ENCODE peak calls at places on chromosomes 12 and 14, in ten cellular contexts. C is lower lobe of right lung; A is BJ; O is AG09309; V is PC-3; Y is fibroblast of pulmonary artery; E is Peyer's patch; H is tibial artery; M is CD8-positive, alpha-beta memory T cell; G is cardiac fibroblast. N is an unnamed sample.
A peak's percentile ranks its signal among the peaks of the same experiment; 100 is the strongest.

GRCh38 chr14:69876221-69876847 is 2.9 kb upstream of the SMOC1 start:
- DNase-seq in C (no peak), A (no peak), O (no peak), V (no peak), Y (no peak), E (no peak), H (no peak), M (no peak), G (no peak), N (no peak)

GRCh38 chr12:11795910-11796459 is 146.5 kb downstream of the ETV6 start:
- DNase-seq in C (no peak), A (no peak), O (no peak), V (peak; percentile 96), Y (peak; percentile 82), E (no peak), H (no peak), M (no peak), G (peak; percentile 75), N (peak; percentile 32)

GRCh38 chr12:47651368-47652254 is 54.2 kb downstream of the RPAP3 start:
- DNase-seq in C (peak; percentile 65), A (no peak), O (peak; percentile 24), V (peak; percentile 82), Y (peak; percentile 77), E (peak; percentile 53), H (peak; percentile 69), M (peak; percentile 5), G (peak; percentile 79), N (peak; percentile 37)

GRCh38 chr14:23639891-23640523 is 3.8 kb downstream of the DHRS2 start:
- DNase-seq in C (no peak), A (no peak), O (no peak), V (no peak), Y (no peak), E (no peak), H (no peak), M (no peak), G (no peak), N (no peak)

GRCh38 chr12:802242-802995 is 50.0 kb downstream of the WNK1 start:
- DNase-seq in C (no peak), A (no peak), O (no peak), V (no peak), Y (peak; percentile 31), E (no peak), H (no peak), M (no peak), G (peak; percentile 51), N (no peak)

GRCh38 chr12:21642707-21643389 is 14.8 kb downstream of the LDHB start:
- DNase-seq in C (no peak), A (no peak), O (no peak), V (no peak), Y (peak; percentile 67), E (no peak), H (no peak), M (no peak), G (peak; percentile 42), N (no peak)

GRCh38 chr12:9651265-9651729 is 18.2 kb upstream of the CLEC2D start:
- DNase-seq in C (no peak), A (peak; percentile 70), O (peak; percentile 62), V (peak; percentile 31), Y (peak; percentile 66), E (no peak), H (no peak), M (no peak), G (peak; percentile 60), N (no peak)

GRCh38 chr12:116577149-116577548 is 18.0 kb downstream of the MAP1LC3B2 start:
- DNase-seq in C (no peak), A (no peak), O (no peak), V (no peak), Y (no peak), E (no peak), H (no peak), M (no peak), G (peak; percentile 10), N (no peak)

GRCh38 chr12:50569321-50569720 is 64.5 kb downstream of the DIP2B start:
- DNase-seq in C (no peak), A (no peak), O (no peak), V (no peak), Y (no peak), E (no peak), H (no peak), M (no peak), G (no peak), N (no peak)

GRCh38 chr14:32703246-32703645 is 235.4 kb upstream of the NPAS3 start:
- DNase-seq in C (no peak), A (no peak), O (no peak), V (no peak), Y (peak; percentile 79), E (no peak), H (no peak), M (no peak), G (peak; percentile 89), N (no peak)

GRCh38 chr14:103604620-103605019 is 24.4 kb upstream of the KLC1 start:
- DNase-seq in C (no peak), A (no peak), O (no peak), V (no peak), Y (no peak), E (no peak), H (no peak), M (no peak), G (no peak), N (no peak)

GRCh38 chr12:81758421-81759214 is 532 bp downstream of the PPFIA2 start:
- DNase-seq in C (no peak), A (no peak), O (no peak), V (no peak), Y (peak; percentile 27), E (no peak), H (peak; percentile 69), M (no peak), G (peak; percentile 56), N (no peak)

GRCh38 chr12:81015510-81015909 is 62.4 kb upstream of the ACSS3 start:
- DNase-seq in C (no peak), A (no peak), O (no peak), V (peak; percentile 5), Y (no peak), E (no peak), H (no peak), M (no peak), G (no peak), N (no peak)

DNA sequence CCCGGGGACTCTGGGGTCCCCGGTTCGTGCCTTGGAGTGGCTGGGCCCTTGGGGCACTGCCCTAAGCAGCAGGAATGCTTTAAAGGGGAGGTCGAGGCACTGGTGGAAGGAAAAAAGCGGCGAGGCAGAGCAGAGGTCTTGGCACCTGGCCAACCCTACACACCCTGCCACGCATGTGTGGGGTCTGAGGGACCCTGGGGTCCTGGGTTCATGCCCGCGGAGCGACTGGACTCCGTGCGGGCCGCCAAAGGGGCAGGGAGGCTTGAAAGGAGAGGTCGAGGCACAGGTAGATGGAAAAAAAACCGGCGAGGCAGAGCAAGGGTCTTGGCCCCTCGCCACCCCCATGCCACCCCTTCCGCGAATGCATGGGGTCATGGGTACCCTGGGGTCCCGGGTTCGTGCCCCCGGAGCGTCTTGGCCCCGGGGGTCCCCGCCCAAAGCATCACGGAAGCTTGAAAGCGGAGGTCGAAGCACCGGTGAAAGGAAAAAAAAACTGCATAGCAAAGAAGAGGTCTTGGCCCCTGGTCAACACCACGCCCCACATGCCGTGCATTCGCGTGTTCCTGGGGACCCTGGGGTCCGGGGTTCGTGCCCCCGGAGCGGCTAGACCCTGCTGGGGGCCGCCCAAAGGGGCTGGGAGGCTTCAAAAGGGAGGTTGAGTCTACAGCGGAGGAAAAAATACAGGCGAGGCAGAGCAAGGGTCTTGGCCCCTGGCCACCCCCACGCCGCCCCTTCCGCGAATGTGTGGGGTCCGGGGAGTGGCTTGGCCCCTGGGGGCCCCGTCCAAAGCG is 312.9 kb downstream of the ALG10 start:
- DNase-seq in C (no peak), A (no peak), O (no peak), V (no peak), Y (no peak), E (no peak), H (no peak), M (no peak), G (no peak), N (no peak)
- H3K4me3 ChIP-seq in C (no peak overlapping the region), A (no peak overlapping the region), O (no peak overlapping the region), V (peak overlapping the region; percentile 64), Y (no peak overlapping the region), E (no peak overlapping the region), H (no peak overlapping the region), M (no peak overlapping the region), G (no peak overlapping the region), N (no peak overlapping the region)

GRCh38 chr12:113093409-113094101 is 37.0 kb downstream of the DTX1 start:
- DNase-seq in C (no peak), A (no peak), O (no peak), V (no peak), Y (no peak), E (no peak), H (no peak), M (no peak), G (no peak), N (no peak)
- H3K4me3 ChIP-seq in C (no peak overlapping the region), A (no peak overlapping the region), O (no peak overlapping the region), V (no peak overlapping the region), Y (no peak overlapping the region), E (no peak overlapping the region), H (no peak overlapping the region), M (no peak overlapping the region), G (no peak overlapping the region), N (no peak overlapping the region)

DNA sequence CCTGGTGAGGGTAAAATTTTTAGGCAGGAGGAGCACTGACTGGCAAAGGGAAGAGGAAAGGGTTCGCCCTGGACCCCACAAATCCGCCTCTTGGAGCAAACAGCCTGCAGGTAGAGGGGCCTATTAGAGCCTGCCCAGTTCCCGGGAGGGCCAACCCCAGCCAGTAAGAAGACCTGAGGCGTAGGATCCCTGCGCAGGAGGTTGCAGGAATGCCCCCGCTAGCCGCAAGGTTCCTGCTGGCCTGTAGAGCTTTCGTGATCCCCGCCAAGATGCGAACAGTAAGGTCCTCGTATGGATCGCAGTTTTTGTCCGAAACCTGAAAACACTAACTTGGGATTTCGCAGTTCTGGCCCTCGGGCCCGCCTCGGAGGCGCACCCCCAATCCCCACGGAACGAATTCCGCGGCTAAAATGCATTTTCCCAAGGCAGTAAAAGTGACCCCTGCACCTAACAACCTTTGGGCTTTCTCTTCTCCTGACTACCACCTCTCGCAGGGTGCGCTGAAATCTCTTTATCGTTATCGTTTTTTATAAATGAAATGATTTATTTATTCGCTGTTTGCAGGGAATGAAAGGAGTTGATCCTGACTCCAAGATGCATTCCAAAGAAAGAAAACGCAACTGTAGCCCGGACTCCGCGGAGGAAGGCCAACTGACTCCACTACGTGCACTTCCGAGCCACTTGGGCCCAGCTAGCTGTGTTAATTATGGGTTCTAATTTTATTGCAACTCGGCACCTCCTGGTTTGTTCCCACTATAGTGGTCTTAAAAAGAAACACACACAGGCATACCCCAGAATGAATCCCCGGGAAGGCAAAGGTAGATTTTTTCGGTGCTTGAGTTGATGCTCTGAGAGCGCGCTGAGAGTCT is 7.2 kb upstream of the PAX9 start:
- DNase-seq in C (no peak), A (no peak), O (no peak), V (no peak), Y (no peak), E (no peak), H (no peak), M (no peak), G (no peak), N (no peak)
- H3K4me3 ChIP-seq in C (no peak overlapping the region), A (no peak overlapping the region), O (no peak overlapping the region), V (no peak overlapping the region), Y (no peak overlapping the region), E (no peak overlapping the region), H (no peak overlapping the region), M (no peak overlapping the region), G (no peak overlapping the region), N (no peak overlapping the region)

DNA sequence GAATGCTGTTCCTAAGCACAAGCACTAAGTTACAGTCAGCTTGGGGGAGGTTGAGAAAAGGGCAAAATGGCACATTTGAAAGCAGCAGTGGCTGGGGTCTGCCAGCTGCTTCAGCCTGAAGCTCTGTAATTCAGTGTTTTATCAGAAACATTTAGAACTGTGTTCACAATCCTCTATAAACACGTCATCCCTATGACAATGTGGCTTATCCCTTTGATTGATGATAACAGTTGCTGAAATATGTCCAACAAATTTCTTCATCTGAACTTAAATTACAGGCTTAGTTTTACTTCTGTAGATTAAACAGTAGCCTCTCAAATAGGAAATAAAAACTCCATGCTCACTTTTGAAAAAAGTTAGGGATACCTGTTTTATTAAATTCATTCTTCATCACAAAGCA is 108.8 kb downstream of the VEZT start:
- DNase-seq in C (no peak), A (no peak), O (no peak), V (peak; percentile 46), Y (peak; percentile 83), E (no peak), H (no peak), M (no peak), G (peak; percentile 74), N (no peak)
- H3K4me3 ChIP-seq in C (no peak overlapping the region), A (no peak overlapping the region), O (no peak overlapping the region), V (no peak overlapping the region), Y (no peak overlapping the region), E (no peak overlapping the region), H (no peak overlapping the region), M (no peak overlapping the region), G (no peak overlapping the region), N (no peak overlapping the region)

N was measured in LNCaP clone FGC.